ENCODE peak calls at places on chromosomes 1 and 21, in four cellular contexts. T is stimulated activated CD8-positive, alpha-beta memory T cell treated with anti-CD3 and anti-CD28 coated beads, Interleukin-12 subunit alpha, Interleukin-12 subunit beta, amount 100 ng/mL, for 4 hours; X is coronary artery; P is B cell. F is an unnamed sample.

GRCh38 chr1:184945678-184946412 is 28.5 kb downstream of the NIBAN1 start:
- DNase-seq in X (no peak), P (peak), T (no peak), F (no peak)

GRCh38 chr1:69700770-69701169 is 133.0 kb downstream of the LRRC7 start:
- DNase-seq in X (no peak), P (no peak), T (no peak), F (no peak)

GRCh38 chr1:58456470-58456869 is 90.1 kb downstream of the OMA1 start:
- DNase-seq in P (no peak), T (no peak), X (no peak), F (no peak)

GRCh38 chr1:15323989-15324866 is 77.2 kb downstream of the FHAD1 start:
- DNase-seq in T (no peak), X (no peak), P (no peak), F (no peak)

GRCh38 chr1:221725683-221726330 is 16.1 kb downstream of the DUSP10 start:
- DNase-seq in X (no peak), T (no peak), P (peak), F (no peak)

GRCh38 chr1:17624540-17625256 is 85.2 kb downstream of the ARHGEF10L start:
- DNase-seq in X (peak), T (no peak), P (no peak), F (no peak)

GRCh38 chr1:94560333-94560732 is 18.8 kb upstream of the F3 start:
- DNase-seq in T (no peak), X (no peak), P (no peak), F (no peak)

GRCh38 chr1:170075186-170075585 is 691 bp upstream of the KIFAP3 start:
- DNase-seq in T (no peak), X (no peak), P (peak), F (no peak)

GRCh38 chr1:59375321-59376220 is 78.7 kb downstream of the FGGY start:
- DNase-seq in T (no peak), X (no peak), P (no peak), F (no peak)

GRCh38 chr21:33937931-33938339 is 22.3 kb upstream of the ATP5PO start:
- DNase-seq in T (no peak), P (peak), X (no peak), F (no peak)

F was measured in occipital lobe.